ENCODE peak calls at places on chromosomes 1 and 21, in eight cellular contexts. One of them, this sample, is unnamed. For H3K9me3, the result is how much of the 10 kb centered on the place peaks cover.

GRCh38 chr1:95113684-95114083 is 3.5 kb upstream of the TLCD4 start:
- DNase-seq in CD4-positive, alpha-beta T cell: no peak
- DNase-seq in GM23248: no peak
- DNase-seq in CD8-positive, alpha-beta memory T cell: no peak
- DNase-seq in iPS DF 6.9: no peak
- DNase-seq in AG04450: no peak
- DNase-seq in thoracic aorta: no peak
- DNase-seq in tibial nerve: no peak
- DNase-seq in this sample: no peak

GRCh38 chr1:177451191-177451590 is 280.4 kb downstream of the BRINP2 start:
- DNase-seq in thoracic aorta: no peak
- DNase-seq in tibial nerve: no peak
- DNase-seq in iPS DF 6.9: no peak
- DNase-seq in CD8-positive, alpha-beta memory T cell: no peak
- DNase-seq in GM23248: no peak
- DNase-seq in AG04450: no peak
- DNase-seq in CD4-positive, alpha-beta T cell: no peak
- DNase-seq in this sample: no peak

GRCh38 chr1:10514490-10515235 is 39.9 kb downstream of the PEX14 start:
- DNase-seq in CD8-positive, alpha-beta memory T cell: peak
- DNase-seq in thoracic aorta: no peak
- DNase-seq in iPS DF 6.9: no peak
- DNase-seq in AG04450: no peak
- DNase-seq in CD4-positive, alpha-beta T cell: no peak
- DNase-seq in tibial nerve: no peak
- DNase-seq in GM23248: peak
- DNase-seq in this sample: no peak

GRCh38 chr1:223363057-223363855 is 720 bp downstream of the SUSD4 start:
- DNase-seq in iPS DF 6.9: no peak
- DNase-seq in thoracic aorta: no peak
- DNase-seq in tibial nerve: no peak
- DNase-seq in CD4-positive, alpha-beta T cell: peak
- DNase-seq in AG04450: no peak
- DNase-seq in CD8-positive, alpha-beta memory T cell: peak
- DNase-seq in GM23248: peak
- DNase-seq in this sample: no peak

GRCh38 chr1:212161231-212161781 is 123.9 kb upstream of the PPP2R5A start:
- DNase-seq in CD8-positive, alpha-beta memory T cell: no peak
- DNase-seq in CD4-positive, alpha-beta T cell: no peak
- DNase-seq in GM23248: peak
- DNase-seq in thoracic aorta: no peak
- DNase-seq in iPS DF 6.9: no peak
- DNase-seq in tibial nerve: no peak
- DNase-seq in AG04450: peak
- DNase-seq in this sample: no peak

GRCh38 chr1:91687452-91687851 is 186.8 kb downstream of the CDC7 start:
- DNase-seq in CD4-positive, alpha-beta T cell: no peak
- DNase-seq in AG04450: no peak
- DNase-seq in tibial nerve: no peak
- DNase-seq in iPS DF 6.9: no peak
- DNase-seq in thoracic aorta: no peak
- DNase-seq in CD8-positive, alpha-beta memory T cell: no peak
- DNase-seq in GM23248: no peak
- DNase-seq in this sample: no peak

GRCh38 chr1:169287280-169287679 is 80.3 kb downstream of the NME7 start:
- DNase-seq in CD8-positive, alpha-beta memory T cell: no peak
- DNase-seq in tibial nerve: no peak
- DNase-seq in GM23248: no peak
- DNase-seq in CD4-positive, alpha-beta T cell: no peak
- DNase-seq in iPS DF 6.9: no peak
- DNase-seq in AG04450: no peak
- DNase-seq in thoracic aorta: no peak
- DNase-seq in this sample: no peak

GRCh38 chr1:236058141-236058626 is 6.7 kb downstream of the NID1 start:
- DNase-seq in thoracic aorta: no peak
- DNase-seq in AG04450: no peak
- DNase-seq in GM23248: peak
- DNase-seq in CD8-positive, alpha-beta memory T cell: no peak
- DNase-seq in iPS DF 6.9: no peak
- DNase-seq in CD4-positive, alpha-beta T cell: no peak
- DNase-seq in tibial nerve: no peak
- DNase-seq in this sample: no peak

GRCh38 chr1:818611-819291 is 105.0 kb upstream of the SAMD11 start:
- DNase-seq in iPS DF 6.9: no peak
- DNase-seq in CD4-positive, alpha-beta T cell: no peak
- DNase-seq in thoracic aorta: no peak
- DNase-seq in GM23248: peak
- DNase-seq in AG04450: no peak
- DNase-seq in tibial nerve: no peak
- DNase-seq in CD8-positive, alpha-beta memory T cell: no peak
- DNase-seq in this sample: no peak

GRCh38 chr1:58727363-58727762 is 27.5 kb upstream of the MYSM1 start:
- DNase-seq in GM23248: peak
- DNase-seq in iPS DF 6.9: no peak
- DNase-seq in CD8-positive, alpha-beta memory T cell: no peak
- DNase-seq in CD4-positive, alpha-beta T cell: no peak
- DNase-seq in tibial nerve: no peak
- DNase-seq in thoracic aorta: no peak
- DNase-seq in AG04450: peak
- DNase-seq in this sample: no peak

GRCh38 chr1:14552246-14552970 is 46.1 kb upstream of the KAZN start:
- DNase-seq in GM23248: no peak
- DNase-seq in CD4-positive, alpha-beta T cell: no peak
- DNase-seq in thoracic aorta: no peak
- DNase-seq in CD8-positive, alpha-beta memory T cell: no peak
- DNase-seq in AG04450: no peak
- DNase-seq in iPS DF 6.9: no peak
- DNase-seq in tibial nerve: no peak
- DNase-seq in this sample: no peak

GRCh38 chr1:193437785-193438184 is 251.4 kb upstream of the B3GALT2 start:
- DNase-seq in iPS DF 6.9: no peak
- DNase-seq in CD8-positive, alpha-beta memory T cell: no peak
- DNase-seq in thoracic aorta: no peak
- DNase-seq in GM23248: no peak
- DNase-seq in tibial nerve: no peak
- DNase-seq in CD4-positive, alpha-beta T cell: no peak
- DNase-seq in AG04450: no peak
- DNase-seq in this sample: no peak

GRCh38 chr1:165637427-165637826 is 6.4 kb downstream of the MGST3 start:
- DNase-seq in CD8-positive, alpha-beta memory T cell: no peak
- DNase-seq in tibial nerve: no peak
- DNase-seq in CD4-positive, alpha-beta T cell: no peak
- DNase-seq in iPS DF 6.9: no peak
- DNase-seq in thoracic aorta: no peak
- DNase-seq in GM23248: peak
- DNase-seq in AG04450: peak
- DNase-seq in this sample: no peak

GRCh38 chr21:27464643-27465042 is 497.8 kb upstream of the ADAMTS5 start:
- DNase-seq in thoracic aorta: no peak
- DNase-seq in tibial nerve: no peak
- DNase-seq in CD4-positive, alpha-beta T cell: no peak
- DNase-seq in AG04450: no peak
- DNase-seq in CD8-positive, alpha-beta memory T cell: no peak
- DNase-seq in iPS DF 6.9: no peak
- DNase-seq in GM23248: peak
- DNase-seq in this sample: no peak

GRCh38 chr1:178037510-178038253 is 56.2 kb upstream of the RASAL2 start:
- DNase-seq in iPS DF 6.9: peak
- DNase-seq in AG04450: no peak
- DNase-seq in CD4-positive, alpha-beta T cell: no peak
- DNase-seq in thoracic aorta: peak
- DNase-seq in tibial nerve: peak
- DNase-seq in GM23248: peak
- DNase-seq in CD8-positive, alpha-beta memory T cell: no peak
- DNase-seq in this sample: no peak

GRCh38 chr1:203130358-203130992 is 2.9 kb downstream of the ADORA1 start:
- DNase-seq in thoracic aorta: no peak
- DNase-seq in GM23248: no peak
- DNase-seq in iPS DF 6.9: no peak
- DNase-seq in tibial nerve: no peak
- DNase-seq in CD4-positive, alpha-beta T cell: no peak
- DNase-seq in CD8-positive, alpha-beta memory T cell: no peak
- DNase-seq in AG04450: no peak
- DNase-seq in this sample: no peak

GRCh38 chr1:31802190-31803150 is 13.4 kb downstream of the SPOCD1 start:
- DNase-seq in tibial nerve: no peak
- DNase-seq in AG04450: no peak
- DNase-seq in thoracic aorta: no peak
- DNase-seq in GM23248: peak
- DNase-seq in CD8-positive, alpha-beta memory T cell: no peak
- DNase-seq in CD4-positive, alpha-beta T cell: no peak
- DNase-seq in iPS DF 6.9: no peak
- DNase-seq in this sample: no peak

GRCh38 chr1:77958850-77959249 is 20.0 kb downstream of the FUBP1 start:
- DNase-seq in CD4-positive, alpha-beta T cell: no peak
- DNase-seq in tibial nerve: no peak
- DNase-seq in iPS DF 6.9: no peak
- DNase-seq in CD8-positive, alpha-beta memory T cell: no peak
- DNase-seq in AG04450: no peak
- DNase-seq in GM23248: no peak
- DNase-seq in thoracic aorta: no peak
- DNase-seq in this sample: no peak

GRCh38 chr1:82515650-82516049 is 714.9 kb downstream of the ADGRL2 start:
- DNase-seq in GM23248: no peak
- DNase-seq in thoracic aorta: no peak
- DNase-seq in AG04450: no peak
- DNase-seq in tibial nerve: no peak
- DNase-seq in CD4-positive, alpha-beta T cell: no peak
- DNase-seq in iPS DF 6.9: no peak
- DNase-seq in CD8-positive, alpha-beta memory T cell: no peak
- DNase-seq in this sample: no peak

GRCh38 chr1:107865627-107866026 is 99.4 kb downstream of the VAV3 start:
- DNase-seq in GM23248: no peak
- DNase-seq in CD8-positive, alpha-beta memory T cell: no peak
- DNase-seq in AG04450: no peak
- DNase-seq in tibial nerve: no peak
- DNase-seq in CD4-positive, alpha-beta T cell: no peak
- DNase-seq in iPS DF 6.9: no peak
- DNase-seq in thoracic aorta: no peak
- DNase-seq in this sample: no peak
- H3K9me3 ChIP-seq in GM23248: under half
- H3K9me3 ChIP-seq in CD8-positive, alpha-beta memory T cell: under half
- H3K9me3 ChIP-seq in AG04450: under half
- H3K9me3 ChIP-seq in tibial nerve: under half
- H3K9me3 ChIP-seq in CD4-positive, alpha-beta T cell: under half
- H3K9me3 ChIP-seq in iPS DF 6.9: under half
- H3K9me3 ChIP-seq in thoracic aorta: under half
- H3K9me3 ChIP-seq in this sample: under half

DNA sequence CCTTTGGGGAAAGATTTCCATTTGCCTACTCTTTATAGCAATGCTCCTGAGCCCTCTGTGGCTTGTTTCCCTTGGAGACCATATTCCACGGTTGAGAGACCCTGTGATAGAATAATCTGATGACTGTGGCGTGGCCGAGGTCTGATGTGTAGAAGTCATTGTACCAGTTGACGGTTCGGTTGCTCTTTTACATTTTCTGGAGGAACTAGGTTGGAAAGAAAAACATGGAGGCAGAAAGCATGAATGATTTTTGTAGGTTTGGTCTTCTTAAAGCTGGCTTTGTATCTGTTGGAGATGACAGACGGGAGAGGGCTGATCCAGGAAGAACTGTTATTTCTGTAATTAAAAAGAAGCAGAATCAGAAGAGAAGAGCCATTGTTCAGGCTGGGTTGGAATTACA is 305.8 kb upstream of the NRIP1 start:
- DNase-seq in iPS DF 6.9: no peak
- DNase-seq in AG04450: no peak
- DNase-seq in thoracic aorta: no peak
- DNase-seq in GM23248: no peak
- DNase-seq in CD4-positive, alpha-beta T cell: no peak
- DNase-seq in CD8-positive, alpha-beta memory T cell: no peak
- DNase-seq in tibial nerve: no peak
- DNase-seq in this sample: no peak
- H3K9me3 ChIP-seq in iPS DF 6.9: under half
- H3K9me3 ChIP-seq in AG04450: under half
- H3K9me3 ChIP-seq in thoracic aorta: under half
- H3K9me3 ChIP-seq in GM23248: under half
- H3K9me3 ChIP-seq in CD4-positive, alpha-beta T cell: under half
- H3K9me3 ChIP-seq in CD8-positive, alpha-beta memory T cell: under half
- H3K9me3 ChIP-seq in tibial nerve: under half
- H3K9me3 ChIP-seq in this sample: under half

DNA sequence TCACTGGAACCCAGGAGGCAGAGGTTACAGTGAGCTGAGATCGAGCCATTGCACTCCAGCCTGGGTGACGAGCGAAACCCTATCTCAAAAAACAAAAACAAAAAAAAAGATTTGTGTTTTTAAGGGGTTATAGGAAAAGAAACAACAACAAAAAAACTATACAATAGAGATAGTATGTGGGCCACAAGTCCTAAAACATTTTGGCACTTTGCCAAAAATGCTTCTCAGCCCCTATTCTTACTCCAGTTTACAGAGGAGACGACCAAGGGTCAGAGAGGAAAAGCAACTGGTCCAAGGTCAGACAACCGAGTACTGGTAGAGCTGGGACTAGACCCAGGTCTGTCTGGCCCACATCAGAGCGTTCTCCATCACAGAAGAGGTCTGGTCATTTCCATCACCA is 3.0 kb downstream of the FBXO44 start:
- DNase-seq in AG04450: no peak
- DNase-seq in GM23248: no peak
- DNase-seq in CD4-positive, alpha-beta T cell: no peak
- DNase-seq in iPS DF 6.9: no peak
- DNase-seq in CD8-positive, alpha-beta memory T cell: no peak
- DNase-seq in thoracic aorta: no peak
- DNase-seq in tibial nerve: no peak
- DNase-seq in this sample: no peak
- H3K9me3 ChIP-seq in AG04450: under half
- H3K9me3 ChIP-seq in GM23248: under half
- H3K9me3 ChIP-seq in CD4-positive, alpha-beta T cell: under half
- H3K9me3 ChIP-seq in iPS DF 6.9: under half
- H3K9me3 ChIP-seq in CD8-positive, alpha-beta memory T cell: under half
- H3K9me3 ChIP-seq in thoracic aorta: under half
- H3K9me3 ChIP-seq in tibial nerve: under half
- H3K9me3 ChIP-seq in this sample: under half

DNA sequence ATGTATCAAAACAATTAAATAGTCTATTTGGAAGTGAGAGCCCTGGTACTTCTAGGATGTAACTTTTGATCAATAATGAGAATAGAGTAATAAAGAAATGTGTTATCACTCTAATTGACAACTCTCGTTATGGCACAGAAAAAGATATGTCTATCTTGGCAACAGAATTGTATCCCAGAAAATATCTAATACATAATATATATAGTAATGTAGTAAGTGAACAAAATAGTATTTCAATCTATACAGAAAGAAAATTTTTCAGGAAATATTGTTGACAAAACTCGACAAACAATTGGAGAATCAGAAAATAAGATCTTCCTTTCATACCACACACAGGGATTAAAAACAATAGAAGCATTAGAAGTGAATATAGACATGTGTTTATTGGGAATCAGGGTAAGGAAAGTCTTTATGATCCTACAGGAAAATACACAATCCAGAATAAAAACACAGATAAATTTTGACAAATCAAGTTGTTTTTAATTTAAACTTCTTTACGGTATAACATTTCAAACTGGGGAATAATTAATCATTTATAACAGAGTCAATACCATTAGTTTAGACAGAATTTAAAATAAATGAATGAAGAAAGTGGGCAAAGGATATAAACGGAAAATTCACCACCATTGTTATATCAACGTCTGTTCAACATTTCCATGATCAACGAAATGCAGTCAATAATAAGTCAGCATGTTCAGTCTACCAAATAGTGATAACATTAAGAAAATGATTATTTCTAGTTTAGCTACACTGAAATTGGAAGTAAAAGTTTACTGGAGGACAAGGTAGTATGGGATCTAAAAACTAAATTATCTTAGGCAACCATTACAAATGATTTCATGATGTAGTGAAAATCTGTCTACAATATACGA is 1526.5 kb upstream of the TPTE start:
- DNase-seq in thoracic aorta: no peak
- DNase-seq in CD4-positive, alpha-beta T cell: no peak
- DNase-seq in iPS DF 6.9: no peak
- DNase-seq in GM23248: no peak
- DNase-seq in tibial nerve: no peak
- DNase-seq in AG04450: no peak
- DNase-seq in CD8-positive, alpha-beta memory T cell: no peak
- DNase-seq in this sample: no peak
- H3K9me3 ChIP-seq in thoracic aorta: under half
- H3K9me3 ChIP-seq in CD4-positive, alpha-beta T cell: under half
- H3K9me3 ChIP-seq in iPS DF 6.9: under half
- H3K9me3 ChIP-seq in GM23248: under half
- H3K9me3 ChIP-seq in tibial nerve: under half
- H3K9me3 ChIP-seq in AG04450: under half
- H3K9me3 ChIP-seq in CD8-positive, alpha-beta memory T cell: under half
- H3K9me3 ChIP-seq in this sample: under half